ENCODE peak calls at places on chromosomes 3 and 15, in five cellular contexts. S, G, M, Q and H are unnamed samples. For H3K9me3, the result is how much of the 10 kb centered on the place peaks cover.

GRCh38 chr15:95409924-95410323 is 920.6 kb upstream of the NR2F2 start:
- DNase-seq in S (no peak), G (no peak), M (no peak), Q (no peak), H (no peak)

GRCh38 chr3:24069045-24069444 is 124.0 kb downstream of the NR1D2 start:
- DNase-seq in S (no peak), G (peak), M (no peak), Q (peak), H (no peak)

GRCh38 chr3:42653560-42654330 is at the start of gene ZBTB47:
- DNase-seq in S (no peak), G (peak), M (peak), Q (peak), H (no peak)

GRCh38 chr3:175149675-175150074 is 290.5 kb downstream of the NAALADL2 start:
- DNase-seq in S (no peak), G (no peak), M (no peak), Q (no peak), H (no peak)

GRCh38 chr3:6737223-6737994 is 123.5 kb upstream of the GRM7 start:
- DNase-seq in S (no peak), G (no peak), M (no peak), Q (no peak), H (no peak)

GRCh38 chr3:79361748-79362378 is 405.9 kb downstream of the ROBO1 start:
- DNase-seq in S (no peak), G (peak), M (no peak), Q (peak), H (no peak)

GRCh38 chr3:37144806-37145205 is 29.6 kb downstream of the LRRFIP2 start:
- DNase-seq in S (no peak), G (peak), M (no peak), Q (no peak), H (no peak)

GRCh38 chr3:117958027-117958426 is 1076.6 kb downstream of the IGSF11 start:
- DNase-seq in S (no peak), G (no peak), M (no peak), Q (no peak), H (no peak)

GRCh38 chr3:71414189-71414924 is 169.2 kb downstream of the FOXP1 start:
- DNase-seq in S (no peak), G (no peak), M (no peak), Q (no peak), H (no peak)

GRCh38 chr15:65904301-65904700 is 35.0 kb downstream of the RAB11A start:
- DNase-seq in S (no peak), G (no peak), M (no peak), Q (peak), H (no peak)

GRCh38 chr15:85754993-85755392 is 39.7 kb downstream of the KLHL25 start:
- DNase-seq in S (no peak), G (no peak), M (peak), Q (peak), H (no peak)

GRCh38 chr3:120450914-120451669 is at the start of gene FSTL1:
- DNase-seq in S (no peak), G (peak), M (peak), Q (peak), H (peak)

GRCh38 chr15:69145694-69146492 is 14.5 kb upstream of the GLCE start:
- DNase-seq in S (no peak), G (no peak), M (no peak), Q (peak), H (no peak)

GRCh38 chr3:29202368-29202767 is 78.5 kb upstream of the RBMS3 start:
- DNase-seq in S (no peak), G (no peak), M (no peak), Q (peak), H (no peak)

DNA sequence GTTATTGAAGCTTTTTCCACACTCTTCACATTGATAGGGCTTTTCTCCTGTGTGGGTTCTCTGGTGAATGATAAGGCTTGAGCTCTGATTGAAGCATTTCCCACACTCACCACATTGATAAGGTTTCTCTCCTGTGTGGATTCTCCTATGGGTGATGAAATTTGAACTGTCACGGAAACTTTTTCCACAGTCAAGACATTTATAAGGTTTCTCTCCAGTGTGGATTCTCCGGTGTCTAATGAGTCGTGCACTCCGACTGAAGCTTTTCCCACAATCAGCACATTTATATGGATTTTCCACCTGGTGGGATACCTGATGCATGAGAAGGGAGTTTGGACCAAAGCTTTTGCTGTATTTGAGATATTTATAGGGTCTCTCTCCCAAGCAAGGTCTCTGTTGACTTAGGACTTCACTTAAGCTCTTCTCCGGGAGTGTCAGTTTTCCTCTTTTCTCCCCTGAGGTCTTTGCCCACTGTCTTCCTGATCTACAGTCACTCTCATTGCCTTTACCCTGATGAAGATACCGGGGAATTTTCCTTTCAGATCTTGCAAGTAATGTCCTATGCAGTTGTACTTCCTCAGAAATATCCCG is 9.4 kb downstream of the ZSCAN29 start:
- DNase-seq in S (no peak), G (peak), M (no peak), Q (no peak), H (no peak)
- H3K9me3 ChIP-seq in S (half or more), G (half or more), M (half or more), Q (under half), H (half or more)

GRCh38 chr15:25061808-25062550 is 107.2 kb downstream of the SNRPN start:
- DNase-seq in S (no peak), G (no peak), M (no peak), Q (no peak), H (no peak)
- H3K9me3 ChIP-seq in S (half or more), G (half or more), M (half or more), Q (under half), H (half or more)

GRCh38 chr15:58369261-58369699 is 62.5 kb upstream of the LIPC start:
- DNase-seq in S (peak), G (no peak), M (no peak), Q (peak), H (no peak)
- H3K9me3 ChIP-seq in S (under half), G (under half), M (under half), Q (under half), H (under half)

GRCh38 chr15:47292638-47293037 is 424.7 kb upstream of the SEMA6D start:
- DNase-seq in S (no peak), G (no peak), M (no peak), Q (no peak), H (no peak)

GRCh38 chr15:47289667-47290066 is 427.6 kb upstream of the SEMA6D start:
- DNase-seq in S (no peak), G (no peak), M (no peak), Q (no peak), H (no peak)

GRCh38 chr15:47293763-47294162 is 423.5 kb upstream of the SEMA6D start:
- DNase-seq in S (no peak), G (peak), M (peak), Q (peak), H (peak)

GRCh38 chr15:47296911-47297310 is 420.4 kb upstream of the SEMA6D start:
- DNase-seq in S (no peak), G (peak), M (no peak), Q (no peak), H (no peak)

GRCh38 chr15:47294765-47295259 is 422.5 kb upstream of the SEMA6D start:
- DNase-seq in S (no peak), G (peak), M (no peak), Q (peak), H (no peak)
- H3K9me3 ChIP-seq in S (under half), G (under half), M (under half), Q (under half), H (under half)

GRCh38 chr3:13896473-13897154 is 16.7 kb upstream of the WNT7A start:
- DNase-seq in S (peak), G (peak), M (no peak), Q (peak), H (no peak)

GRCh38 chr3:13902648-13903238 is 22.9 kb upstream of the WNT7A start:
- DNase-seq in S (no peak), G (no peak), M (no peak), Q (no peak), H (no peak)

DNA sequence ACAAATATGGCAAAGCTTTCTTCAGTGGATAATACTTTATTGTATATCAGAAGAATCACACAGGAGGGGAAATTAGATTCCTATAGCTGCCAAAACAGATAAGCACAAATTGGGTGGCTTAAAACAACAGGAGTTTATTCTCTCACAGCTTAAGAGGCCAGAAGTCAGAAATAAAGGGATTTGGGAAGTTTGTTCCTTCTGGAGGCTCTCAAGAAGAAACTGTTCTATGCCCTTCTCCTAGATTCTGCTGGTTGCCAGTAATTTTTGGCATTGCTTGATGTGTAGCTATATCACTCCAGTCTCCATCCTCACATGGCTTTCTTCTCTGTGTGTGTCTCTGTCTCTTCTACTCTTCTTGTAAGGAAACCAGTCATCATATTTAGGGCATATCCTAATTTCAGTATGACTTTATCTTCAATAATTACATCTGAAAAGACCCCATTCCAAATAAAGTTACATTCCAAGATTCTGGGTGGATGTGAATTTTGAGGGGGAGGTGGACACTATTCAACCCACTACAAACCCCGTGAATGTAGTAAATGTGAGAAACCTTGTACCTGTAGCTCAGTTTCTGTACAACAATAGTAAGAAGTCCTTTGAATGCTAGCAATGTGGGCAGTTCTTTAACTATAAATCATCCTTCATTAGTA is 22.2 kb upstream of the WNT7A start:
- DNase-seq in S (no peak), G (no peak), M (no peak), Q (no peak), H (no peak)
- H3K9me3 ChIP-seq in S (half or more), G (half or more), M (half or more), Q (under half), H (under half)

GRCh38 chr3:13252207-13252606 is 167.9 kb downstream of the NUP210 start:
- DNase-seq in S (no peak), G (no peak), M (no peak), Q (no peak), H (no peak)
- H3K9me3 ChIP-seq in S (under half), G (under half), M (under half), Q (under half), H (under half)